ENCODE peak calls at places on chromosomes 2 and 18, in ten cellular contexts. E is transverse colon, L is sigmoid colon, H is SK-N-SH, K is K562, D is GM12878, C is upper lobe of left lung, U is HepG2, Y is suprapubic skin, W is esophagus muscularis mucosa. R is an unnamed sample.

GRCh38 chr2:169716229-169716886 is 17.3 kb upstream of the KLHL23 start:
- DNase-seq in U (no peak), H (peak; percentile 73), E (peak; percentile 52), C (no peak), D (no peak), Y (no peak), L (no peak), K (peak; percentile 70), W (no peak), R (peak; percentile 30)

GRCh38 chr2:231708773-231709635 is 679 bp downstream of the PTMA start:
- DNase-seq in L (no peak), H (peak; percentile 44), W (no peak), U (no peak), D (no peak), K (peak; percentile 18), E (peak; percentile 38), C (peak; percentile 95), Y (peak; percentile 87), R (peak; percentile 50)

GRCh38 chr18:46406539-46406932 is 250.5 kb downstream of the LOXHD1 start:
- DNase-seq in E (no peak), C (peak; percentile 63), W (no peak), L (no peak), Y (no peak), K (no peak), H (no peak), U (no peak), D (no peak), R (no peak)

GRCh38 chr2:168231609-168232241 is 15.7 kb downstream of the STK39 start:
- DNase-seq in K (no peak), W (no peak), C (no peak), E (no peak), U (no peak), Y (no peak), D (no peak), L (peak; percentile 78), H (no peak), R (no peak)

GRCh38 chr18:75489493-75490190 is 62.1 kb upstream of the SMIM21 start:
- DNase-seq in C (no peak), H (no peak), Y (no peak), K (no peak), U (peak; percentile 7), D (no peak), W (no peak), E (no peak), L (no peak), R (no peak)

GRCh38 chr2:232085179-232085578 is 123.7 kb downstream of the DIS3L2 start:
- DNase-seq in E (no peak), C (no peak), U (no peak), D (no peak), H (no peak), L (no peak), Y (no peak), W (no peak), K (no peak), R (no peak)

GRCh38 chr18:28065031-28065792 is 111.7 kb downstream of the CDH2 start:
- DNase-seq in H (no peak), E (no peak), C (no peak), K (no peak), Y (no peak), L (no peak), D (no peak), W (no peak), U (peak; percentile 56), R (no peak)

GRCh38 chr2:204104821-204105220 is 168.3 kb downstream of the ICOS start:
- DNase-seq in H (no peak), L (no peak), W (no peak), K (no peak), D (no peak), U (no peak), E (no peak), Y (no peak), C (no peak), R (no peak)

GRCh38 chr2:55989405-55989804 is 65.8 kb upstream of the EFEMP1 start:
- DNase-seq in E (no peak), C (no peak), U (no peak), K (no peak), L (no peak), Y (no peak), W (no peak), D (no peak), H (no peak), R (no peak)

DNA sequence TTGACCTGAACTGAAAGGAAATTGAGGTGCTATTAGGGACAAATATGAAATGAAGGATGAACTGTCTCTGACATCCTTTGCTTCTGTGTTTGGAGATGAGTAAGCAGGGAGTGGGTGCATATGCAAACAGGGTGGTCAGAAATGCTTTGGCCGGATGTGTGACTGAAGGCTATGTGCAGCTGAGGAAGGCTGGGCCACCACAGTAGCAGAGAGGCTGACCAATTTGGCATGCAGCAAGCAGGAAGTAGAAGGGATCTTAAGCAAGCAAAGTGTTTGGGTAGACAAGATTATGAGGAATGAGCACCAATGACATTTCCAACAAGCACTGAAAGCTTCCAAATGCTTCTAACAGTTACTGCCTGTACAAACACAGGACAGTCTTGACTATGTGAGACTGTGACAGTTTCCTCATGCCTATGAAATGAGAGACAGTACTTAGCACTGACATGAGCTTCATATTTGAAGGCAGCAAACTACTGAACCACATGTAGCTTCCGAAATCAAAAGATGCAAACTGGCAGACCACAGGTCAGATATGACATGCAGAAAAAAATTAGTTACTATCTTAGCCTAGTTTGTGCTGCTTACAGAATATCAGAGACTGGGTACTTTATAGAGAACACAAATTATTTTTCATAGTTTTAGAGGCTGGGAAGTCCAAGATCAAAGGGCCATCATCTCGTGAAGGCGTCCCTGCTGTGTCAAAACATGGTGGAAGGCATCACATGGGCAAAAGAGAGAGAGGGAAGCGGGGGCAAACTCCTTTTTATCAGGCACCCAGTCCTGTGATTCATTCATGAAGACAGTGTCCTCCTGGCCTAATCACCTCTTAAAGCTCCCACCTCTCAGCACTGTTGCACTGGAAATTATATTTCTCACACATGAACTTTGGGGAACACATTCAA is 3.2 kb upstream of the ACTR3 start:
- DNase-seq in K (peak; percentile 27), C (no peak), L (no peak), W (no peak), U (peak; percentile 62), D (peak; percentile 98), Y (no peak), E (peak; percentile 72), H (no peak), R (peak; percentile 55)
- TF ChIP-seq POLR2AphosphoS5 in K (no peak), C (peak; percentile 62), L (no peak), W (peak; percentile 9), U (no peak), D (peak; percentile 86), Y (no peak), E (no peak), H (no peak), R (peak; percentile 30)

DNA sequence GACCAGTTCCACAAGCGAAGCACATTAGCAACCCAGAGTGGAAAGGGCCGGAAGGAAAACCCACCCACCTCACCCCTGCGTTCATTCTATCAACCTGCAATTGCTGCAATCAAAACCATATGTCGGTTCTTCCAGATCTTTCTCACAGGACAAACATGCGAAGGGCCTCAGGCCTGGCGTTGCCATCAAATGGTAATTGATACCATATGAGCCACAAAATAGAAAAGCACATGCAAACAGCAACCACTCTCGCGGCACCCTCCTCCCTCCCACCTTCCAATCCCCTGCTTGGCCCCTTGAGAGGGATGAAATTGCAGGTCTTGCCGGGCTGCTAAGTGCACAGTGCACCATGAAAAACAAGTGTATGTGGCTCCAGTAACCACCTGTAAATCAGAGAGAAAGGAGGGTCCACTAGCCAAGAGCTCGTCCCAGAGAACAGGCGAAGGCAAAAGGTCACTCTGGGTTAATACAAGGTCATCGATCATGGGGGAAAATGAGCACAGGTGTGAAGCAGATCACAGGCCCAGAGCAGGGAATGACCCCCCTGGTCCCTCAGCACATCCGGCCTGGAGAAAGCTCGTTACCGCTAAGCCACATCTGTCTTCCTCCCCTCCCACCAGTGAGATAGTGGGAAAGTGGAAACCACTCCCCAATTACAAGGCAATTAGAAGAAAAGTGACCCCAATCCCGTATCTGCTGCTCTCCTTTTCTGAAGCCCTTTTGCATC is 287.4 kb downstream of the TCF4 start:
- DNase-seq in C (no peak), D (no peak), L (no peak), Y (peak; percentile 63), K (peak; percentile 32), U (no peak), H (peak; percentile 65), W (no peak), E (no peak), R (no peak)
- TF ChIP-seq EP300 in C (no peak), D (no peak), L (no peak), Y (no peak), K (no peak), U (no peak), H (peak; percentile 83), W (no peak), E (no peak), R (no peak)

GRCh38 chr2:97970300-97971060 is 25.3 kb downstream of the TMEM131 start:
- DNase-seq in H (no peak), K (no peak), Y (no peak), E (no peak), L (no peak), W (no peak), C (no peak), U (peak; percentile 67), D (no peak), R (no peak)
- TF ChIP-seq POLR2AphosphoS5 in H (no peak), K (no peak), Y (no peak), E (no peak), L (no peak), W (no peak), C (no peak), U (no peak), D (no peak), R (peak; percentile 17)

GRCh38 chr2:32706815-32707214 is 79.0 kb downstream of the TTC27 start:
- DNase-seq in Y (no peak), U (no peak), W (no peak), K (no peak), C (no peak), L (no peak), D (no peak), E (no peak), H (no peak), R (no peak)
- TF ChIP-seq EP300 in Y (no peak), U (no peak), W (no peak), K (no peak), C (no peak), L (no peak), D (no peak), E (no peak), H (no peak), R (no peak)

GRCh38 chr2:207930747-207931146 is 94.6 kb downstream of the PLEKHM3 start:
- DNase-seq in H (peak; percentile 47), C (peak; percentile 77), Y (no peak), W (no peak), K (no peak), E (peak; percentile 73), U (no peak), L (peak; percentile 73), D (no peak), R (peak; percentile 60)

GRCh38 chr2:207933396-207934045 is 91.8 kb downstream of the PLEKHM3 start:
- DNase-seq in L (no peak), Y (no peak), W (no peak), C (no peak), H (no peak), U (no peak), E (no peak), D (no peak), K (no peak), R (no peak)

GRCh38 chr2:207926133-207927076 is 98.9 kb downstream of the PLEKHM3 start:
- DNase-seq in D (no peak), L (peak; percentile 90), E (peak; percentile 33), W (peak; percentile 93), Y (no peak), C (no peak), K (no peak), H (no peak), U (peak; percentile 96), R (no peak)

GRCh38 chr2:207928079-207928478 is 97.2 kb downstream of the PLEKHM3 start:
- DNase-seq in W (no peak), Y (no peak), H (no peak), C (no peak), E (peak; percentile 22), D (no peak), L (no peak), U (peak; percentile 49), K (no peak), R (no peak)

GRCh38 chr2:207929923-207930322 is 95.4 kb downstream of the PLEKHM3 start:
- DNase-seq in W (no peak), H (no peak), K (no peak), E (peak; percentile 26), C (no peak), Y (no peak), L (no peak), U (no peak), D (no peak), R (no peak)
- TF ChIP-seq POLR2AphosphoS5 in W (no peak), H (no peak), K (no peak), E (peak; percentile 54), C (no peak), Y (no peak), L (peak; percentile 36), U (no peak), D (no peak), R (no peak)